ENCODE peak calls at places on chromosome 5, in nine cellular contexts. D is GM23338, U is NCI-H1092, V is lower leg skin, F is lower lobe of right lung, Z is glutamatergic neuron, E is hypothalamus, B is AG04450, Y is HEK293T. I is an unnamed sample.

GRCh38 chr5:45454114-45454513 is 242.1 kb downstream of the HCN1 start:
- DNase-seq in D (peak), U (peak), V (no peak), F (no peak), Z (no peak), E (no peak), B (no peak), Y (peak), I (no peak)

GRCh38 chr5:142699105-142699720 is 13.3 kb upstream of the FGF1 start:
- DNase-seq in D (peak), U (peak), V (peak), F (peak), Z (peak), E (peak), B (peak), Y (peak), I (peak)

GRCh38 chr5:139642213-139642612 is 5.9 kb upstream of the CXXC5 start:
- DNase-seq in D (no peak), U (no peak), V (no peak), F (no peak), Z (no peak), E (no peak), B (no peak), Y (no peak), I (peak)

GRCh38 chr5:14447958-14448881 is 133.4 kb upstream of the OTULINL start:
- DNase-seq in D (no peak), U (no peak), V (no peak), F (no peak), Z (peak), E (no peak), B (no peak), Y (no peak), I (peak)

GRCh38 chr5:103260951-103261350 is 2.4 kb downstream of the MACIR start:
- DNase-seq in D (no peak), U (no peak), V (no peak), F (no peak), Z (no peak), E (no peak), B (no peak), Y (no peak), I (no peak)

GRCh38 chr5:79851694-79852006 is 139.4 kb downstream of the MTX3 start:
- DNase-seq in D (no peak), U (no peak), V (no peak), F (no peak), Z (no peak), E (no peak), B (no peak), Y (no peak), I (no peak)

GRCh38 chr5:171851251-171851650 is 65.6 kb downstream of the SMIM23 start:
- DNase-seq in D (no peak), U (no peak), V (no peak), F (no peak), Z (no peak), E (no peak), B (no peak), Y (no peak), I (no peak)

GRCh38 chr5:180470361-180470760 is 23.8 kb upstream of the CNOT6 start:
- DNase-seq in D (no peak), U (no peak), V (no peak), F (no peak), Z (no peak), E (no peak), B (no peak), Y (no peak), I (no peak)

GRCh38 chr5:143311428-143311827 is 92.1 kb downstream of the NR3C1 start:
- DNase-seq in D (peak), U (no peak), V (no peak), F (no peak), Z (no peak), E (no peak), B (peak), Y (no peak), I (no peak)

GRCh38 chr5:76104027-76104426 is 20.8 kb downstream of the SV2C start:
- DNase-seq in D (peak), U (no peak), V (no peak), F (no peak), Z (no peak), E (no peak), B (no peak), Y (peak), I (no peak)

GRCh38 chr5:120614512-120614911 is 150.4 kb downstream of the PRR16 start:
- DNase-seq in D (no peak), U (no peak), V (no peak), F (no peak), Z (no peak), E (no peak), B (no peak), Y (no peak), I (no peak)

GRCh38 chr5:132239776-132240175 is 12.1 kb upstream of the P4HA2 start:
- DNase-seq in D (no peak), U (no peak), V (no peak), F (no peak), Z (peak), E (no peak), B (no peak), Y (no peak), I (no peak)

GRCh38 chr5:151678713-151679112 is 8.0 kb downstream of the SPARC start:
- DNase-seq in D (no peak), U (no peak), V (no peak), F (no peak), Z (no peak), E (no peak), B (no peak), Y (no peak), I (no peak)

GRCh38 chr5:5688194-5688924 is 265.9 kb downstream of the ICE1 start:
- DNase-seq in D (no peak), U (no peak), V (no peak), F (no peak), Z (no peak), E (no peak), B (no peak), Y (no peak), I (peak)

GRCh38 chr5:89584339-89584956 is 701.5 kb upstream of the MEF2C start:
- DNase-seq in D (no peak), U (no peak), V (no peak), F (no peak), Z (no peak), E (no peak), B (peak), Y (no peak), I (no peak)

GRCh38 chr5:44952376-44952775 is 143.6 kb downstream of the MRPS30 start:
- DNase-seq in D (peak), U (no peak), V (no peak), F (no peak), Z (peak), E (no peak), B (no peak), Y (peak), I (no peak)

GRCh38 chr5:163338-163620 is 28.0 kb upstream of the LRRC14B start:
- DNase-seq in D (no peak), U (no peak), V (no peak), F (no peak), Z (peak), E (no peak), B (no peak), Y (no peak), I (no peak)

GRCh38 chr5:112866739-112867138 is 5.7 kb downstream of the SRP19 start:
- DNase-seq in D (no peak), U (no peak), V (no peak), F (no peak), Z (no peak), E (no peak), B (no peak), Y (no peak), I (no peak)

GRCh38 chr5:99088309-99088708 is 159.5 kb upstream of the CHD1 start:
- DNase-seq in D (no peak), U (no peak), V (no peak), F (no peak), Z (no peak), E (no peak), B (no peak), Y (no peak), I (no peak)

GRCh38 chr5:179866241-179867078 is 7.8 kb upstream of the MRNIP start:
- DNase-seq in D (peak), U (no peak), V (no peak), F (no peak), Z (no peak), E (no peak), B (no peak), Y (no peak), I (no peak)

GRCh38 chr5:149355688-149356087 is 2.2 kb upstream of the PCYOX1L start:
- DNase-seq in D (no peak), U (no peak), V (no peak), F (no peak), Z (no peak), E (no peak), B (no peak), Y (no peak), I (no peak)

GRCh38 chr5:31854625-31855526 is 215.9 kb downstream of the PDZD2 start:
- DNase-seq in D (peak), U (no peak), V (peak), F (peak), Z (peak), E (no peak), B (no peak), Y (peak), I (peak)

GRCh38 chr5:43312699-43313034 is 545 bp downstream of the HMGCS1 start:
- DNase-seq in D (no peak), U (no peak), V (no peak), F (no peak), Z (no peak), E (no peak), B (no peak), Y (no peak), I (no peak)

GRCh38 chr5:14264605-14265316 is 121.6 kb downstream of the TRIO start:
- DNase-seq in D (peak), U (peak), V (peak), F (peak), Z (peak), E (peak), B (peak), Y (peak), I (peak)

GRCh38 chr5:32865475-32865874 is 154.4 kb downstream of the NPR3 start:
- DNase-seq in D (no peak), U (no peak), V (no peak), F (no peak), Z (no peak), E (no peak), B (peak), Y (no peak), I (no peak)

GRCh38 chr5:74352256-74352655 is 288.3 kb downstream of the ENC1 start:
- DNase-seq in D (no peak), U (no peak), V (no peak), F (no peak), Z (no peak), E (no peak), B (no peak), Y (no peak), I (no peak)

GRCh38 chr5:150645070-150645700 is 4.7 kb downstream of the SYNPO start:
- DNase-seq in D (no peak), U (peak), V (no peak), F (no peak), Z (peak), E (no peak), B (no peak), Y (no peak), I (peak)

GRCh38 chr5:58794875-58795274 is 212.0 kb downstream of the RAB3C start:
- DNase-seq in D (no peak), U (no peak), V (no peak), F (no peak), Z (no peak), E (no peak), B (no peak), Y (no peak), I (no peak)

GRCh38 chr5:132764051-132764450 is 13.0 kb downstream of the SEPTIN8 start:
- DNase-seq in D (no peak), U (no peak), V (no peak), F (no peak), Z (no peak), E (no peak), B (no peak), Y (no peak), I (no peak)